ENCODE peak calls at places on chromosomes 12 and 14, in eight cellular contexts. E, Y, K, L, R, G, B and I are unnamed samples. For H3K9me3, the result is how much of the 10 kb centered on the place peaks cover.

GRCh38 chr12:104649913-104650312 is 193.2 kb downstream of the CHST11 start:
- DNase-seq in K (no peak), E (no peak), Y (no peak), B (no peak), G (no peak), R (no peak), L (no peak), I (no peak)

GRCh38 chr14:87494010-87494409 is 499.0 kb downstream of the GALC start:
- DNase-seq in B (no peak), K (no peak), Y (no peak), L (no peak), E (no peak), R (no peak), G (no peak), I (no peak)

GRCh38 chr12:19744760-19745218 is 305.5 kb downstream of the AEBP2 start:
- DNase-seq in Y (no peak), G (no peak), R (peak), K (no peak), L (peak), E (no peak), B (no peak), I (no peak)

GRCh38 chr12:32253154-32253795 is 146.1 kb upstream of the FGD4 start:
- DNase-seq in L (no peak), E (no peak), G (no peak), K (no peak), Y (no peak), B (no peak), R (no peak), I (no peak)

GRCh38 chr14:26896447-26896846 is 298.6 kb upstream of the NOVA1 start:
- DNase-seq in Y (no peak), L (peak), K (no peak), E (no peak), R (no peak), G (no peak), B (no peak), I (no peak)

GRCh38 chr12:26246483-26247164 is 51.3 kb downstream of the SSPN start:
- DNase-seq in R (no peak), K (no peak), L (no peak), B (no peak), Y (no peak), G (no peak), E (no peak), I (peak)

GRCh38 chr12:28369483-28369882 is 179.2 kb downstream of the CCDC91 start:
- DNase-seq in L (no peak), R (no peak), K (no peak), B (no peak), E (no peak), Y (no peak), G (no peak), I (no peak)

GRCh38 chr12:52802442-52802841 is 6.5 kb upstream of the KRT3 start:
- DNase-seq in R (no peak), G (no peak), B (no peak), L (no peak), E (no peak), K (no peak), Y (no peak), I (no peak)

GRCh38 chr12:6285063-6285477 is 25.4 kb upstream of the PLEKHG6 start:
- DNase-seq in K (no peak), B (peak), E (peak), L (peak), Y (peak), R (peak), G (peak), I (no peak)

GRCh38 chr14:99131632-99132271 is 140.2 kb downstream of the BCL11B start:
- DNase-seq in R (no peak), L (no peak), Y (no peak), K (no peak), E (no peak), G (no peak), B (no peak), I (no peak)

GRCh38 chr12:44749566-44749965 is 126.5 kb downstream of the NELL2 start:
- DNase-seq in R (no peak), L (no peak), E (no peak), Y (no peak), K (no peak), B (no peak), G (no peak), I (no peak)

GRCh38 chr14:50854521-50854920 is 17.3 kb upstream of the ABHD12B start:
- DNase-seq in E (no peak), G (no peak), L (no peak), B (no peak), R (no peak), Y (no peak), K (no peak), I (no peak)

GRCh38 chr14:80426686-80427085 is 215.4 kb upstream of the DIO2 start:
- DNase-seq in G (no peak), L (no peak), R (no peak), Y (no peak), B (no peak), K (no peak), E (no peak), I (no peak)

GRCh38 chr12:69275471-69275891 is 36.1 kb downstream of the CPSF6 start:
- DNase-seq in B (no peak), R (peak), E (no peak), L (no peak), K (no peak), Y (no peak), G (no peak), I (no peak)

GRCh38 chr12:59219148-59219547 is 298.8 kb upstream of the LRIG3 start:
- DNase-seq in R (no peak), L (no peak), G (no peak), Y (no peak), E (no peak), B (no peak), K (no peak), I (no peak)

GRCh38 chr14:54567224-54567633 is 301 bp downstream of the SAMD4A start:
- DNase-seq in K (peak), G (no peak), R (no peak), B (no peak), E (no peak), Y (peak), L (peak), I (no peak)

GRCh38 chr12:116624516-116624915 is 65.3 kb downstream of the MAP1LC3B2 start:
- DNase-seq in L (no peak), Y (no peak), R (no peak), E (no peak), K (no peak), G (no peak), B (no peak), I (no peak)

GRCh38 chr12:116616536-116617248 is 57.5 kb downstream of the MAP1LC3B2 start:
- DNase-seq in E (no peak), R (no peak), B (no peak), K (no peak), L (no peak), Y (no peak), G (no peak), I (no peak)

GRCh38 chr12:116620801-116621593 is 61.8 kb downstream of the MAP1LC3B2 start:
- DNase-seq in E (no peak), L (no peak), G (no peak), R (no peak), Y (no peak), K (no peak), B (no peak), I (no peak)

GRCh38 chr12:116619246-116619645 is 60.1 kb downstream of the MAP1LC3B2 start:
- DNase-seq in R (no peak), Y (no peak), L (no peak), E (no peak), B (no peak), G (no peak), K (no peak), I (no peak)

GRCh38 chr12:116620085-116620734 is 61.0 kb downstream of the MAP1LC3B2 start:
- DNase-seq in R (no peak), Y (no peak), L (no peak), G (no peak), E (no peak), B (no peak), K (no peak), I (no peak)
- H3K9me3 ChIP-seq in R (under half), Y (under half), L (under half), G (under half), E (under half), B (under half), K (under half), I (under half)

DNA sequence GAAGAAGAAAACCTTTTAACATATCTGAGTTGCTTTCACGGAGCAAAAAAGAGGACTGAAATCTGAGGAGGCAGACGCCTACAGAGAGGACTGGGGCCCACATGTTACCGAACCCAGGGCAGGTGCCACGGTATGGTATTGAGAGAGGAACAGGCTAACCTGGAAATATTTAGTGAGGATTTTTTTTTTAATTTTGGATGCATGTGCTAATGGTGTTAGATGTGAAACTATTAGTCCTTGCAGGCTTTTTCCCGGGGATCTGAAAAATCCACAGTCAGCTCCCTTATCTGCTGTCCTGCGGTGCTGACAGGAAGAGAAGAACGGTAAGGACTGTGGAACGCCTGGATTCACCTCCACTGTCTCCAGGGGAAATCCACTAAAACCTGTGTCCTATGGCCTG is 819.7 kb downstream of the TMEM121 start:
- DNase-seq in L (no peak), B (no peak), G (no peak), R (no peak), K (no peak), Y (no peak), E (no peak), I (no peak)
- H3K9me3 ChIP-seq in L (under half), B (under half), G (under half), R (under half), K (under half), Y (under half), E (under half), I (under half)

DNA sequence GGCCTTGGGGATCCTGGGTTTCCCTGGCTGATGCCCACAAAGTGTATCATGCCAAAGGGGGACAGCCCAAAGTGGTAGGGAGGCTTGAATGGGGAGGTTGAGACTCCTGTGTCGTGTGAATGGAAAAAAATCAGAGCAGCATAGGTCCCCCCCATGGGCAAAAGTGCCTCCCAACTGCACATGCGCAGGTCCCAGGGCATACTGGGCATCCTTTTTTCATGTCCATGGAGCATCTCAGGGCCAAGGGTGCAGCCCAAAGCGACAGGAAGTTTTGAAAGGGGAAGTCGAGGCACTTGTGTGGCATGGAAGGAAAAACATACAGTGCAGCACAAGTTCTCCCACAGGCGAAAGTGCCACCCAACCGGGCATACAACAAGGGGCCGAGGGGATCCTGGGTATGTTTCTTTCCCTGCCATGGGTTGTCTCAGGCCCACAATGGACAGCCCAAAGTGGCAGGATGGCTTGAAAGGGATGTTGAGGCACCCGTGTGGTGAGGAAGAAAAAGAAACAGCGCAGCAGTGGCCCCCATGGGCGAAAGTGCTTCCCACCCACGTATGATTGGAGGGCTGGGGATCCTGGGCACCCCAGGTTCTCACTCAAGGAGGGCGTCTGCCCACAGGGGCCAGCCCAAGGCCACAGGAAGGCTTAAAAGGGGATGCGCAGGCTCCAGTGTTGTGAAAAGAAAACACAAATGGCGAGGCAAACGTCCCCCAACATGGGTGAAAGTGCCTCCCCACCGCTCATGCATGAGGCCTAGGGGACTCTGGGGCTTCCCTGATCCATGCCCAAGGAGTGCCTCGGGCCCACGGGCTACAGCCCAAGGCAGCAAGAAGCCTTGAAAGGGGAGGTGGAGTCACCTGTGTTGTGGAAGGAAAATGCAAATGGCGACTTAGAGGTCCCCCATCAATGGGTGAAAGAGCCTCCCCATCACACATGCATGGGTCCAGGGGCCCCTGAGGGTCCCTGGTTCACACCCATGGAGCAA is 573.7 kb downstream of the ALG10 start:
- DNase-seq in Y (peak), L (no peak), B (no peak), K (no peak), G (peak), R (no peak), E (no peak), I (no peak)
- H3K9me3 ChIP-seq in Y (under half), L (half or more), B (under half), K (half or more), G (under half), R (under half), E (under half), I (under half)

DNA sequence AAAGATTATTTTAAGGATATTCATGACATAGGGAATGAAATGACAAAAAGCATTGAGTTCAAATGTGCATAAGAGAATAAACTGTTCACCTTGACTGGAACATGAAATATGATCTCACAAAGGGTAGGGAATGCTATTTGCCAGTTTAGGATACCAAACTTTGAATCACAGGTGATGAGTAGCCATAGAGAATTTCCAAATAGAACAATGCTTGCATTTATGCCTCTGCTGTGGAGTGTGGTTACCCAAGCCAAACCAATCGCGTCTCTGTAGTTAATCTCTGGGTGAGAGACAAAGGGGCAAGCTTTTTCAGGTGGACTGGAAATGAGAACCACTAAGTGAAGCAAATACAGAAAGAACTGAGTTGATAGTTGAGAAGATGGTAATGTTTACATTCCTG is 371.1 kb upstream of the RPL10L start:
- DNase-seq in G (no peak), Y (no peak), L (no peak), R (no peak), B (no peak), K (no peak), E (no peak), I (no peak)
- H3K9me3 ChIP-seq in G (under half), Y (under half), L (under half), R (under half), B (under half), K (under half), E (under half), I (under half)

GRCh38 chr12:34599530-34600513 is 577.5 kb downstream of the ALG10 start:
- DNase-seq in B (no peak), E (no peak), K (no peak), G (peak), R (no peak), L (no peak), Y (no peak), I (no peak)

GRCh38 chr12:34598851-34599529 is 576.7 kb downstream of the ALG10 start:
- DNase-seq in R (no peak), Y (no peak), B (no peak), G (peak), E (no peak), K (no peak), L (no peak), I (no peak)

GRCh38 chr12:34600592-34601462 is 578.5 kb downstream of the ALG10 start:
- DNase-seq in Y (no peak), B (no peak), K (no peak), R (no peak), E (no peak), G (no peak), L (no peak), I (no peak)

GRCh38 chr12:34597548-34598351 is 575.5 kb downstream of the ALG10 start:
- DNase-seq in Y (peak), B (no peak), E (no peak), K (no peak), L (no peak), G (peak), R (no peak), I (no peak)

GRCh38 chr12:34598352-34598827 is 576.1 kb downstream of the ALG10 start:
- DNase-seq in G (peak), B (no peak), K (no peak), Y (no peak), R (no peak), L (no peak), E (no peak), I (no peak)
- H3K9me3 ChIP-seq in G (under half), B (under half), K (half or more), Y (under half), R (under half), L (half or more), E (under half), I (under half)

DNA sequence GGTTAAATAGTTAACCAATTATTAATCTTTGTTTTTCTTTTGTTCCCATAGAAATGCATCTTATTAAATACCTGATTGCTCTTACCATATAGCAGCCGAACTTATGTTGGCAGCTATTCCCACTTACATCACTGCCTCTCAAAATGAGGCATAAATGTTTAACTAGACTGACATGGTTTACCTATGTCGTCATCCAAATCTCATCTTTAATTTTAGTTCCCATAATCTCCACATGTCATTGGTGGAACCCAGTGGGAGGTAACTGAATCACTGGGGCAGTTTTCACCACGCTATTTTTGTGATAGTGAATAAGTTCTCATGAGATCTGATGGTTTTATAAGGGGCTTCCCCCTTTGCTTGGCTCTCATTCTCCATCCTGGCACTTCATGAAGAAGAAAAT is 499.2 kb upstream of the ATP2B1 start:
- DNase-seq in B (no peak), L (no peak), K (no peak), R (no peak), Y (no peak), G (no peak), E (no peak), I (no peak)
- H3K9me3 ChIP-seq in B (under half), L (under half), K (under half), R (under half), Y (under half), G (under half), E (under half), I (under half)

DNA sequence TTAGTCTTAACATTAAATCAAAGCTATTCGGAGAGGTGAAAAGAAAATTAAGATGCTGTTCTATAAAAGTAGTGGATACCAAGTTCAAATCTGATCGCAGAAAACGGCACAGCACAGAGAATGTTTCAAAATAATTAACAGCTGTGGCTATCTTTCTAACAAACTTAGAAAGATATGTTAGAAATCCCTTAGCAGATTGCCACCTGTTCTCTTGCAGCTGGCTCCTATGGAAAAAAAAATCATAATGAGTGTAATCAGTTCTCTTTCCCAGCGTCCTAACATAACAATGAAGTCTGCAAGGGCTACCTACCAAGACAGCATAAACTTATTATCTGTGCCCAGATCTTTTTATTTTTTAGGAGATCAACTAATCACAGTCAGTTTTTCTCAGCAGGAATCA is 358.7 kb upstream of the FOXG1 start:
- DNase-seq in L (no peak), Y (no peak), B (no peak), R (no peak), K (no peak), E (no peak), G (no peak), I (no peak)
- H3K9me3 ChIP-seq in L (under half), Y (under half), B (under half), R (under half), K (under half), E (under half), G (under half), I (under half)

GRCh38 chr12:96378319-96378718 is 21.9 kb downstream of the CDK17 start:
- DNase-seq in L (no peak), R (no peak), G (no peak), B (no peak), Y (no peak), K (no peak), E (no peak), I (no peak)
- H3K9me3 ChIP-seq in L (under half), R (under half), G (under half), B (under half), Y (under half), K (under half), E (under half), I (under half)